ENCODE peak calls at places on chromosomes 13 and 19, in five cellular contexts. K is psoas muscle, N is left ventricle myocardium inferior, U is brain microvascular endothelial cell, Q is esophagus squamous epithelium. H is an unnamed sample.

GRCh38 chr19:10858204-10858828 is 10.1 kb downstream of the C19orf38 start:
- DNase-seq in Q (no peak), N (no peak), U (no peak), K (no peak), H (no peak)

GRCh38 chr13:91904005-91904404 is 505.6 kb downstream of the GPC5 start:
- DNase-seq in U (no peak), K (no peak), N (no peak), Q (no peak), H (no peak)

GRCh38 chr13:93244918-93245280 is 18.3 kb downstream of the GPC6 start:
- DNase-seq in K (no peak), Q (no peak), N (no peak), U (no peak), H (no peak)

GRCh38 chr19:21202865-21203494 is 61.1 kb downstream of the ZNF431 start:
- DNase-seq in K (no peak), Q (no peak), U (no peak), N (no peak), H (no peak)

GRCh38 chr13:106486287-106486686 is 49.2 kb downstream of the EFNB2 start:
- DNase-seq in Q (no peak), U (no peak), K (no peak), N (no peak), H (no peak)

GRCh38 chr13:113927661-113928581 is 46.0 kb downstream of the C13orf46 start:
- DNase-seq in K (peak; percentile 79), Q (no peak), N (peak; percentile 53), U (peak; percentile 71), H (peak; percentile 96)

GRCh38 chr19:4654437-4655361 is 15.4 kb downstream of the TNFAIP8L1 start:
- DNase-seq in N (no peak), Q (no peak), K (no peak), U (no peak), H (no peak)

GRCh38 chr19:48249502-48250014 is 6.2 kb downstream of the CARD8 start:
- DNase-seq in U (no peak), K (peak; percentile 34), Q (no peak), N (peak; percentile 41), H (no peak)

GRCh38 chr13:74305876-74306275 is 171.7 kb upstream of the KLF12 start:
- DNase-seq in K (no peak), U (no peak), Q (no peak), N (no peak), H (no peak)

GRCh38 chr13:74301200-74302063 is 167.2 kb upstream of the KLF12 start:
- DNase-seq in Q (no peak), U (peak; percentile 56), N (no peak), K (no peak), H (no peak)

GRCh38 chr13:74306496-74306895 is 172.3 kb upstream of the KLF12 start:
- DNase-seq in K (no peak), N (no peak), U (peak; percentile 23), Q (no peak), H (no peak)
- TF ChIP-seq CTCF in K (no peak), N (no peak), U (peak; percentile 31), Q (no peak), H (peak; percentile 23)

GRCh38 chr13:104868806-104869205 is 1666.7 kb downstream of the EFNB2 start:
- DNase-seq in K (no peak), N (no peak), U (no peak), Q (no peak), H (no peak)
- H3K27ac ChIP-seq in K (no peak overlapping the region), N (no peak overlapping the region), U (no peak overlapping the region), Q (no peak overlapping the region), H (no peak overlapping the region)

DNA sequence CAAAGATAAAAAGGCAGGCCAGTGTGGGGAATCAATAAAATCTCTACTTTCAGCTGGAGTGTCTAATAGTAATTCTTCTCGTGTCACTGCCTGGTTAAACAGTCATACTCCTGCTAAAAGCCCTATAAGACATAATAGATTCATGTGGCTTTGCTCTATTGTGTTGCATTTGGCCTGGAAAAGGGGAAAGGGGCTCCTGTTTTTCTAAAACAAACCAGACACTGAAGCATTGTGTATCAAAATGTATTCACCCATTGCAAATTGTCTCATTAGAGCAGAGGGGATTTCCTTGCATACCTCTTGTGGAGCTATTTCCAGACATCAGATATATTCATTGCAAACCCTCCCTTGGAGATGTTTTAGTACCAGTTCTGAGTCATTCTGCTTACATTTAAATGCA is 83.5 kb upstream of the PCDH8 start:
- DNase-seq in N (no peak), Q (no peak), K (no peak), U (no peak), H (no peak)
- H3K27me3 ChIP-seq in N (peaks cover 34% of the 10 kb centered on the region), Q (no peaks in the 10 kb centered on the region), K (peaks cover 6% of the 10 kb centered on the region), U (no peaks in the 10 kb centered on the region), H (no peaks in the 10 kb centered on the region)

DNA sequence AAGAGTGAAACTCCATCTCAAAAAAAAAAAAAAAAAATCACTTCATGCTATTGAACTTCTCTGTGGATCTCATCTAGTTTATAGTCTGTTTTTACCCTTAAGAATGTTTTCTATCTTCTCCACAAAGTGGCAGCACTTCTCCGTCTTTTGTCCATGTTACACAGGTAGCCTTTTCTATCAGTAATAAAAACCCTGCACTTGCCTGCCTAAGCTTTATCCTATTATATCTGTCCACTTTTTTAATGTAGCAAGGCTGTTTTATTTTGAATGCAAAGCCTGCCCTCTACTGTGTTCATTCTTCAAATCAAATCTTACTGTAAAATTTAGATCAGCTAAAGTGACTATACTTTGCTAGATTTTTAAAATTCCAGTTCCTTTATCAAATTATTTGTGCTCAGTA is 124.0 kb downstream of the STOML3 start:
- DNase-seq in Q (no peak), K (no peak), N (no peak), U (no peak), H (no peak)
- TF ChIP-seq CTCF in Q (no peak), K (no peak), N (no peak), U (no peak), H (no peak)

GRCh38 chr13:109126973-109127615 is 497.7 kb downstream of the MYO16 start:
- DNase-seq in U (no peak), K (no peak), N (no peak), Q (no peak), H (no peak)
- H3K27ac ChIP-seq in U (no peak overlapping the region), K (no peak overlapping the region), N (no peak overlapping the region), Q (no peak overlapping the region), H (no peak overlapping the region)

DNA sequence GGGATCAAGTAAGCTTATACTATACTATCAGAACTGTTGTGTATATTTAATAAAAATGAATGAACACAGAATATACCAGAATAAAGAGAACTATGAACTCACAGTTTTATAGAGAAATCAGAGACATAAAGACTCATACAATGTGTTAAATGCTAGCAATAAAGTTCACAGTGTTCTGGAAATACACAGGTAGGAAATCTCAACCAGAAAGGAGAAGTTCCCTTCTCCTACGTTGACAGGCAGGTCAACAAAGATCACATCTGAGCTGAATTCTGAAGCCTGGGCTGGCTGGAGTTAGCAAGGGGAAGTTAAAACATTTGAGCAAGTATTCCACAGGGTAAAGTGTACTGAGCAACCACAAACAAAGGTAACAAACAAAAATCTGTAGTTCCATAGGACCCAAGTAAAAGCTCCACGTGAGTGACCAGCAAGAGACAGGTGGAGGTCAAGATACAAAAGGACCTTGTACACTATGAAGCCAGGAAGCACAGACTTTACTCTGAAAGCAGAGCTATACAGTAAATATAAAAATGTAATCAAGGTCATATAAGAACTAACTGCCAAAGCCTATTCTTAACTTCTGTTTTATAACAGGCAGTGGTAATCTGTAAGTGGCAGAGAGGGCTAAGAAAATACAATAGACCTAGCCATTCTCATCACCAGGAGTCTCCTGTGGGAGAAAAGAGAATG is 13.0 kb downstream of the FBXL3 start:
- DNase-seq in N (no peak), Q (no peak), U (no peak), K (no peak), H (no peak)
- H3K27me3 ChIP-seq in N (no peaks in the 10 kb centered on the region), Q (no peaks in the 10 kb centered on the region), U (no peaks in the 10 kb centered on the region), K (no peaks in the 10 kb centered on the region), H (no peaks in the 10 kb centered on the region)

H was measured in AG04450.